ENCODE peak calls at places on chromosomes 3 and 15, in seven cellular contexts. U, T, M, C, N, R and P are unnamed samples.

GRCh38 chr3:5317572-5317971 is 130.1 kb downstream of the EDEM1 start:
- DNase-seq in U (no peak), T (no peak), M (peak; percentile 9), C (no peak), N (no peak), R (no peak), P (no peak)

GRCh38 chr15:71647479-71647792 is 162.9 kb upstream of the NR2E3 start:
- DNase-seq in U (no peak), T (no peak), M (no peak), C (no peak), N (no peak), R (peak; percentile 25), P (no peak)

GRCh38 chr3:155658006-155658405 is 86.9 kb downstream of the PLCH1 start:
- DNase-seq in U (no peak), T (no peak), M (no peak), C (no peak), N (no peak), R (no peak), P (no peak)

GRCh38 chr3:66625464-66626216 is 124.8 kb upstream of the LRIG1 start:
- DNase-seq in U (no peak), T (peak; percentile 5), M (no peak), C (no peak), N (no peak), R (peak; percentile 36), P (peak; percentile 56)

GRCh38 chr15:92076536-92076935 is 223.0 kb downstream of the SLCO3A1 start:
- DNase-seq in U (no peak), T (no peak), M (no peak), C (no peak), N (no peak), R (no peak), P (no peak)

GRCh38 chr15:63969652-63970421 is 76.4 kb downstream of the DAPK2 start:
- DNase-seq in U (no peak), T (no peak), M (no peak), C (no peak), N (no peak), R (no peak), P (peak; percentile 92)

GRCh38 chr3:23174426-23175039 is 28.6 kb upstream of the UBE2E2 start:
- DNase-seq in U (no peak), T (no peak), M (no peak), C (no peak), N (no peak), R (peak; percentile 50), P (no peak)

GRCh38 chr3:160448845-160449659 is 534 bp downstream of the TRIM59 start:
- DNase-seq in U (peak; percentile 70), T (peak; percentile 26), M (peak; percentile 28), C (no peak), N (no peak), R (peak; percentile 67), P (peak; percentile 48)

GRCh38 chr3:71101014-71101413 is 482.5 kb downstream of the FOXP1 start:
- DNase-seq in U (no peak), T (no peak), M (peak; percentile 93), C (no peak), N (no peak), R (no peak), P (no peak)

GRCh38 chr3:50210510-50211367 is 5.7 kb downstream of the SLC38A3 start:
- DNase-seq in U (no peak), T (no peak), M (no peak), C (no peak), N (no peak), R (no peak), P (peak; percentile 84)

GRCh38 chr3:101423984-101424888 is 88.8 kb downstream of the SENP7 start:
- DNase-seq in U (no peak), T (no peak), M (no peak), C (no peak), N (no peak), R (no peak), P (no peak)

GRCh38 chr15:40064231-40064894 is 25.4 kb upstream of the SRP14 start:
- DNase-seq in U (peak; percentile 81), T (peak; percentile 69), M (peak; percentile 92), C (no peak), N (no peak), R (no peak), P (no peak)

GRCh38 chr3:14117468-14118399 is 6.9 kb downstream of the CHCHD4 start:
- DNase-seq in U (no peak), T (no peak), M (no peak), C (no peak), N (no peak), R (no peak), P (no peak)

GRCh38 chr15:77871838-77872371 is 205.6 kb downstream of the TBC1D2B start:
- DNase-seq in U (no peak), T (peak; percentile 46), M (no peak), C (no peak), N (no peak), R (no peak), P (peak; percentile 49)

GRCh38 chr3:4885322-4885721 is 93.9 kb upstream of the BHLHE40 start:
- DNase-seq in U (no peak), T (no peak), M (peak; percentile 16), C (no peak), N (no peak), R (no peak), P (no peak)

GRCh38 chr3:141326626-141327025 is 41.7 kb upstream of the ZBTB38 start:
- DNase-seq in U (no peak), T (no peak), M (no peak), C (no peak), N (no peak), R (no peak), P (no peak)

GRCh38 chr3:133162906-133163305 is 124.7 kb downstream of the TMEM108 start:
- DNase-seq in U (no peak), T (no peak), M (no peak), C (no peak), N (no peak), R (no peak), P (no peak)

GRCh38 chr3:65880350-65880749 is 158.4 kb downstream of the MAGI1 start:
- DNase-seq in U (no peak), T (no peak), M (no peak), C (no peak), N (no peak), R (no peak), P (no peak)

GRCh38 chr3:17489139-17489538 is 253.3 kb downstream of the TBC1D5 start:
- DNase-seq in U (no peak), T (no peak), M (peak; percentile 62), C (no peak), N (no peak), R (peak; percentile 54), P (no peak)

DNA sequence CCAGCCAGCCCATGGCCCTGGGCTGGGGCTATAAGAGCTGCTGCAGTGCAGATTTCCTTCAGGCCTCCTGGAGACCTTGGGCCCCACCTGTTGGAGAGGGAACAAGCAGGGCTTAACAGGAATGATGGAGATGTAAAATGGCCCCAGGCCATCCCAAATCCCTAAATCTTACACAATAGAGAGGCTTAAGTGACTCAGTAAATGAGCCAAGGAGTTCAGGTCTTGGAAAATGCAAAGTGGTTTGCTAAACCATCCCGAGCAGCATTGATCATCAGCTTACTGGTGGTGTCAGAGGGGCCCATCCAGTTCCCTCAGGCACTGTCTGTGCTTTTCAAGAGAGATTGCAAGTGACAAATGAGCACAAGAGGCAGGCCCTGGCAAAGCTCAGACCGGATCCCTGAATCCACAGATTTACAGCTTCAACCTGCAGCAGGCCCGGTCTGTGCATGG is 325.5 kb downstream of the UACA start:
- DNase-seq in U (no peak), T (peak; percentile 5), M (peak; percentile 61), C (no peak), N (no peak), R (no peak), P (no peak)
- TF ChIP-seq CTCF in U (no peak), T (no peak), M (peak; percentile 31), C (no peak), N (peak; percentile 8), R (no peak), P (no peak)

GRCh38 chr3:82940124-82940523 is 1178.7 kb upstream of the GBE1 start:
- DNase-seq in U (no peak), T (no peak), M (no peak), C (no peak), N (no peak), R (no peak), P (peak; percentile 42)
- H3K9me3 ChIP-seq in U (peaks cover 43% of the 10 kb centered on the region), T (peaks cover 22% of the 10 kb centered on the region), M (peaks cover 12% of the 10 kb centered on the region), C (peaks cover 10% of the 10 kb centered on the region), N (no peaks in the 10 kb centered on the region), R (no peaks in the 10 kb centered on the region), P (no peaks in the 10 kb centered on the region)

GRCh38 chr3:125194061-125194848 is 18.3 kb downstream of the SLC12A8 start:
- DNase-seq in U (no peak), T (no peak), M (no peak), C (no peak), N (no peak), R (peak; percentile 6), P (no peak)
- TF ChIP-seq CTCF in U (no peak), T (no peak), M (no peak), C (no peak), N (no peak), R (no peak), P (no peak)

DNA sequence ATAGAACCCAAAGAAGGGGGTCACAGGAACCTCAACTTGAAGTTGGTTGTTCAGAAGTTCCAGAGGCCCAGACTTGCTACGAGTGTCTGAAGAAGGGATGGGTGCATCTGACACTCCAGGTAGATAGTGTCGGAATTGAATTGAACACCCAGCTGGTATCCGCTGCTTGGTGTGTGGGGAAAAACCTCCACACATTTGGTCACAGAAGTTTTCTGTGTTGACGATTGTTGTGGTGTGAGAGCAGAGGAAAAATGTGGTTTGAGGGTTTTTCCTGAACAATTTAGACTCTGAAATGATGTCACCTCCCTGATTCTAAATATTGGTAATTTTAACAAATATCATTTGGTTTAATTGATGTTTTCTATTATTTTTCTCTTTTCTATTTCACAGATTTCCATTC is 218.8 kb upstream of the CTNNB1 start:
- DNase-seq in U (no peak), T (no peak), M (no peak), C (no peak), N (no peak), R (no peak), P (no peak)
- H3K9me3 ChIP-seq in U (no peaks in the 10 kb centered on the region), T (no peaks in the 10 kb centered on the region), M (no peaks in the 10 kb centered on the region), C (no peaks in the 10 kb centered on the region), N (no peaks in the 10 kb centered on the region), R (no peaks in the 10 kb centered on the region), P (no peaks in the 10 kb centered on the region)

GRCh38 chr3:34012102-34012461 is 213.7 kb downstream of the PDCD6IP start:
- DNase-seq in U (no peak), T (peak; percentile 87), M (peak; percentile 98), C (peak; percentile 7), N (no peak), R (peak; percentile 98), P (no peak)

GRCh38 chr3:34016925-34017592 is 218.6 kb downstream of the PDCD6IP start:
- DNase-seq in U (peak; percentile 84), T (peak; percentile 72), M (no peak), C (no peak), N (no peak), R (no peak), P (no peak)

GRCh38 chr3:34017757-34018156 is 219.3 kb downstream of the PDCD6IP start:
- DNase-seq in U (no peak), T (no peak), M (no peak), C (no peak), N (no peak), R (no peak), P (no peak)

GRCh38 chr3:34013818-34014576 is 215.6 kb downstream of the PDCD6IP start:
- DNase-seq in U (no peak), T (no peak), M (no peak), C (no peak), N (no peak), R (no peak), P (no peak)

GRCh38 chr3:34015204-34016142 is 217.0 kb downstream of the PDCD6IP start:
- DNase-seq in U (peak; percentile 36), T (peak; percentile 85), M (peak; percentile 42), C (no peak), N (no peak), R (peak; percentile 51), P (no peak)
- TF ChIP-seq CTCF in U (peak; percentile 75), T (peak; percentile 67), M (peak; percentile 65), C (peak; percentile 8), N (no peak), R (peak; percentile 22), P (peak; percentile 11)

GRCh38 chr15:24777307-24777706 is 101.7 kb downstream of the NPAP1 start:
- DNase-seq in U (no peak), T (no peak), M (no peak), C (no peak), N (no peak), R (no peak), P (no peak)
- H3K9me3 ChIP-seq in U (no peaks in the 10 kb centered on the region), T (peaks cover 26% of the 10 kb centered on the region), M (peaks cover 22% of the 10 kb centered on the region), C (peaks cover 6% of the 10 kb centered on the region), N (peaks cover 40% of the 10 kb centered on the region), R (no peaks in the 10 kb centered on the region), P (no peaks in the 10 kb centered on the region)